ENCODE peak calls at places on chromosomes 13 and 19, in four cellular contexts. O is IMR-90, A is neural progenitor cell, H is thoracic aorta. B is an unnamed sample.
A peak's percentile ranks its signal among the peaks of the same experiment; 100 is the strongest.

GRCh38 chr19:2333027-2333806 is 4.7 kb downstream of the SPPL2B start:
- DNase-seq in O (no peak), A (no peak), H (no peak), B (no peak)

GRCh38 chr19:12244370-12244769 is 50.3 kb downstream of the ZNF44 start:
- DNase-seq in O (no peak), A (peak; percentile 7), H (no peak), B (no peak)

GRCh38 chr19:47226426-47227346 is 4.3 kb downstream of the BBC3 start:
- DNase-seq in O (peak; percentile 67), A (peak; percentile 66), H (peak; percentile 39), B (peak; percentile 96)

GRCh38 chr19:18649371-18650047 is 12.7 kb downstream of the KLHL26 start:
- DNase-seq in O (peak; percentile 70), A (peak; percentile 46), H (no peak), B (no peak)

GRCh38 chr13:47945738-47946137 is 55.3 kb downstream of the SUCLA2 start:
- DNase-seq in O (peak; percentile 76), A (no peak), H (no peak), B (no peak)

GRCh38 chr13:38283346-38283745 is 66.3 kb upstream of the UFM1 start:
- DNase-seq in O (no peak), A (no peak), H (no peak), B (no peak)

GRCh38 chr13:77325371-77325941 is 1.4 kb downstream of the MYCBP2 start:
- DNase-seq in O (no peak), A (no peak), H (no peak), B (no peak)

GRCh38 chr13:102847272-102848234 is 1.7 kb downstream of the ERCC5 start:
- DNase-seq in O (peak; percentile 54), A (peak; percentile 46), H (no peak), B (no peak)

GRCh38 chr19:41577144-41577830 is 1.3 kb downstream of the CEACAM21 start:
- DNase-seq in O (no peak), A (no peak), H (no peak), B (no peak)

GRCh38 chr13:31675521-31675953 is 63.8 kb upstream of the RXFP2 start:
- DNase-seq in O (no peak), A (no peak), H (no peak), B (no peak)

GRCh38 chr13:96871470-96871869 is 122.8 kb downstream of the OXGR1 start:
- DNase-seq in O (no peak), A (no peak), H (no peak), B (no peak)

GRCh38 chr13:99663185-99663825 is 162.0 kb downstream of the TM9SF2 start:
- DNase-seq in O (no peak), A (peak; percentile 24), H (no peak), B (no peak)

GRCh38 chr19:38685666-38686529 is 38.4 kb downstream of the ACTN4 start:
- DNase-seq in O (peak; percentile 73), A (peak; percentile 80), H (no peak), B (peak; percentile 48)

GRCh38 chr13:112133489-112134149 is 66.7 kb downstream of the SOX1 start:
- DNase-seq in O (no peak), A (no peak), H (no peak), B (no peak)

GRCh38 chr13:33206425-33206824 is 79.1 kb downstream of the STARD13 start:
- DNase-seq in O (peak; percentile 76), A (no peak), H (no peak), B (peak; percentile 59)

GRCh38 chr13:103140001-103140671 is 73.9 kb upstream of the SLC10A2 start:
- DNase-seq in O (no peak), A (peak; percentile 46), H (no peak), B (no peak)

GRCh38 chr13:110648155-110648819 is 32.9 kb downstream of the NAXD start:
- DNase-seq in O (no peak), A (no peak), H (no peak), B (no peak)

GRCh38 chr13:50387124-50387581 is 371.9 kb downstream of the KCNRG start:
- DNase-seq in O (peak; percentile 42), A (peak; percentile 75), H (no peak), B (peak; percentile 71)

GRCh38 chr13:109733550-109733949 is 52.8 kb downstream of the IRS2 start:
- DNase-seq in O (no peak), A (no peak), H (no peak), B (no peak)

GRCh38 chr13:20492641-20493040 is 33.0 kb downstream of the CRYL1 start:
- DNase-seq in O (peak; percentile 65), A (peak; percentile 41), H (no peak), B (no peak)

GRCh38 chr19:2240881-2241760 is 4.5 kb downstream of the SF3A2 start:
- DNase-seq in O (no peak), A (no peak), H (no peak), B (no peak)

GRCh38 chr13:94325660-94326059 is 153.8 kb downstream of the DCT start:
- DNase-seq in O (peak; percentile 17), A (no peak), H (no peak), B (no peak)

GRCh38 chr13:90362718-90363117 is 984.8 kb upstream of the MIR17HG start:
- DNase-seq in O (peak; percentile 0), A (no peak), H (no peak), B (no peak)

GRCh38 chr19:5801796-5802616 is 2.9 kb upstream of the NRTN start:
- DNase-seq in O (peak; percentile 12), A (peak; percentile 91), H (no peak), B (no peak)

GRCh38 chr19:55197531-55197930 is 11.8 kb downstream of the PTPRH start:
- DNase-seq in O (no peak), A (peak; percentile 39), H (no peak), B (no peak)

GRCh38 chr13:47723898-47724297 is 277.2 kb downstream of the SUCLA2 start:
- DNase-seq in O (no peak), A (peak; percentile 20), H (no peak), B (no peak)

GRCh38 chr13:80033286-80033685 is 307.6 kb downstream of the SPRY2 start:
- DNase-seq in O (no peak), A (no peak), H (no peak), B (no peak)

GRCh38 chr13:110173247-110173818 is 133.6 kb downstream of the COL4A1 start:
- DNase-seq in O (peak; percentile 13), A (no peak), H (no peak), B (no peak)

GRCh38 chr13:105048685-105049084 is 1486.8 kb downstream of the EFNB2 start:
- DNase-seq in O (no peak), A (no peak), H (no peak), B (no peak)

GRCh38 chr13:32881792-32882175 is 134.4 kb upstream of the KL start:
- DNase-seq in O (no peak), A (no peak), H (no peak), B (no peak)

GRCh38 chr13:114058051-114058867 is 74.2 kb downstream of the RASA3 start:
- DNase-seq in O (no peak), A (no peak), H (no peak), B (no peak)

GRCh38 chr13:99796175-99796819 is 175.3 kb downstream of the ZIC5 start:
- DNase-seq in O (peak; percentile 32), A (peak; percentile 89), H (no peak), B (peak; percentile 18)

GRCh38 chr19:53545271-53546065 is 7.5 kb downstream of the ZNF331 start:
- DNase-seq in O (peak; percentile 80), A (no peak), H (no peak), B (peak; percentile 67)

GRCh38 chr19:38657633-38658222 is 10.3 kb downstream of the ACTN4 start:
- DNase-seq in O (peak; percentile 89), A (peak; percentile 43), H (no peak), B (peak; percentile 83)

GRCh38 chr19:54921082-54921481 is 15.1 kb downstream of the NCR1 start:
- DNase-seq in O (no peak), A (no peak), H (no peak), B (no peak)

GRCh38 chr13:45872574-45872973 is 21.0 kb upstream of the SIAH3 start:
- DNase-seq in O (no peak), A (no peak), H (no peak), B (no peak)

GRCh38 chr19:45782162-45782623 is at the start of gene DMPK:
- DNase-seq in O (no peak), A (no peak), H (no peak), B (no peak)

DNA sequence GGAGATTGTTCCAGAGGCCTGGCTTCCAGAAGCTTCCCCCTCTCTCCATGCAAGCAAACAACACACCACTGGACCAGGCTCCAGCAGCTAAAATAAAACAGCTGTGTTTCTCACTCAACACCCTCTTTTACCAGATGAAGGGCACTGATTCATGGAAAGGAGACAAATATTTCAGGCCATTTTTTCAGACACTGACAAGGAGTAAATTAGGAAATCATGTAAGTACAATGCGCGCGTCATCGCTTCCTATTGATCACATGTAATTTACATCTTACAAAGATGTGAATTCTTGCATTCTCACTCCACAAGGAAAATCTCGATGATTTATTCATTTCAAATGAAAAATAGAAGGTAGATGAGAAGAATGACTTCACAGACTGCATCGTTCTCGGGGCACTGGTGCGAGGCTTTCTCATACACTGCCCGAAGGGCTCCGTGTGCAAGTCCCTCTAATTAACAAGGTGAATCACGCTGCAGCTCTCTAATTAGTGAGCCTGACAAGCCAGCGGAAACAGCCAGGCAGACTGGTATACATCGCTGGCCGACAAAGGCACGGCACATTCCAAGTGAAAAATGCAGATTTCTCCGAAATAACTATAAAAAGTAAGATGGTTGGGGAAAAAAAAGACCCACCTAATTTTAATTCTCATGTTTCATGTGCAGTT is 153.6 kb downstream of the KCTD15 start:
- DNase-seq in O (no peak), A (peak; percentile 8), H (no peak), B (no peak)
- H3K36me3 ChIP-seq in O (no peaks in the 10 kb centered on the region), A (no peaks in the 10 kb centered on the region), H (no peaks in the 10 kb centered on the region), B (no peaks in the 10 kb centered on the region)

GRCh38 chr13:107969551-107969950 is 245.8 kb downstream of the LIG4 start:
- DNase-seq in O (no peak), A (no peak), H (no peak), B (no peak)

GRCh38 chr13:107968470-107968869 is 246.9 kb downstream of the LIG4 start:
- DNase-seq in O (no peak), A (no peak), H (no peak), B (no peak)

GRCh38 chr13:107962209-107962608 is 253.1 kb downstream of the LIG4 start:
- DNase-seq in O (no peak), A (no peak), H (no peak), B (no peak)

GRCh38 chr13:107960301-107960700 is 255.0 kb downstream of the LIG4 start:
- DNase-seq in O (no peak), A (no peak), H (no peak), B (no peak)

GRCh38 chr13:107964356-107964755 is 251.0 kb downstream of the LIG4 start:
- DNase-seq in O (no peak), A (no peak), H (no peak), B (no peak)
- H3K27me3 ChIP-seq in O (peaks cover 6% of the 10 kb centered on the region), A (no peaks in the 10 kb centered on the region), H (no peaks in the 10 kb centered on the region), B (no peaks in the 10 kb centered on the region)

GRCh38 chr19:57719424-57719823 is 8.0 kb downstream of the ZNF671 start:
- DNase-seq in O (no peak), A (no peak), H (no peak), B (no peak)
- H3K9me3 ChIP-seq in O (peaks cover 56% of the 10 kb centered on the region), A (no peaks in the 10 kb centered on the region), H (peaks cover 59% of the 10 kb centered on the region), B (peaks cover 39% of the 10 kb centered on the region)

GRCh38 chr19:4095488-4095844 is 28.5 kb downstream of the MAP2K2 start:
- DNase-seq in O (no peak), A (no peak), H (no peak), B (no peak)
- H3K36me3 ChIP-seq in O (peaks cover 63% of the 10 kb centered on the region), A (no peaks in the 10 kb centered on the region), H (peaks cover 36% of the 10 kb centered on the region), B (no peaks in the 10 kb centered on the region)

GRCh38 chr13:27969866-27970229 is 733 bp upstream of the CDX2 start:
- DNase-seq in O (no peak), A (no peak), H (no peak), B (no peak)
- H3K27me3 ChIP-seq in O (peaks cover 98% of the 10 kb centered on the region), A (peaks cover 100% of the 10 kb centered on the region), H (peaks cover 7% of the 10 kb centered on the region), B (peaks cover 27% of the 10 kb centered on the region)